ENCODE peak calls at places on chromosomes 3 and 15, in five cellular contexts. H is T47D, C is OCI-LY7, S is KBM-7, O is IMR-90. U is an unnamed sample.

GRCh38 chr3:173354124-173354523 is 43.4 kb upstream of the NLGN1 start:
- DNase-seq in C (no peak), H (no peak), O (no peak), S (no peak), U (no peak)

GRCh38 chr3:39168156-39168780 is 14.9 kb upstream of the CSRNP1 start:
- DNase-seq in S (no peak), H (no peak), O (no peak), C (no peak), U (no peak)

GRCh38 chr3:36542186-36542585 is 161.9 kb downstream of the STAC start:
- DNase-seq in H (no peak), O (no peak), S (no peak), C (no peak), U (peak; percentile 63)

GRCh38 chr3:51581529-51581928 is 43.0 kb downstream of the RAD54L2 start:
- DNase-seq in O (peak; percentile 48), H (no peak), C (no peak), S (peak; percentile 38), U (no peak)

GRCh38 chr15:82767163-82767829 is 38.6 kb downstream of the FSD2 start:
- DNase-seq in S (no peak), C (no peak), H (no peak), O (no peak), U (no peak)

GRCh38 chr3:57068437-57069089 is 8.1 kb downstream of the SPATA12 start:
- DNase-seq in O (peak; percentile 61), C (peak; percentile 98), H (no peak), S (peak; percentile 85), U (peak; percentile 87)

GRCh38 chr3:177525987-177526712 is 328.9 kb upstream of the TBL1XR1 start:
- DNase-seq in H (no peak), S (peak; percentile 31), O (no peak), C (no peak), U (peak; percentile 86)

GRCh38 chr3:32306072-32306471 is 67.6 kb downstream of the CMTM8 start:
- DNase-seq in H (no peak), C (no peak), O (no peak), S (no peak), U (no peak)

GRCh38 chr15:74121040-74121439 is 9.3 kb upstream of the ISLR2 start:
- DNase-seq in O (no peak), C (no peak), H (no peak), S (no peak), U (no peak)

GRCh38 chr3:67381667-67382272 is 272.6 kb downstream of the SUCLG2 start:
- DNase-seq in H (no peak), C (peak; percentile 57), O (peak; percentile 27), S (peak; percentile 28), U (no peak)

GRCh38 chr15:88882745-88883144 is 12.6 kb downstream of the HAPLN3 start:
- DNase-seq in H (no peak), S (no peak), C (no peak), O (peak; percentile 62), U (no peak)

GRCh38 chr3:30098206-30098605 is 508.2 kb upstream of the TGFBR2 start:
- DNase-seq in H (no peak), O (peak; percentile 36), C (no peak), S (no peak), U (peak; percentile 4)

GRCh38 chr3:10164546-10165393 is at the start of gene IRAK2:
- DNase-seq in S (peak; percentile 54), C (peak; percentile 68), O (peak; percentile 50), H (no peak), U (no peak)

GRCh38 chr15:51088585-51088984 is 6.1 kb downstream of the TNFAIP8L3 start:
- DNase-seq in O (no peak), S (no peak), C (no peak), H (no peak), U (no peak)

GRCh38 chr3:99817047-99817436 is 620 bp upstream of the CMSS1 start:
- DNase-seq in H (no peak), C (no peak), O (no peak), S (no peak), U (no peak)

GRCh38 chr15:28921336-28921735 is 35.6 kb downstream of the APBA2 start:
- DNase-seq in H (no peak), O (no peak), C (no peak), S (no peak), U (no peak)

GRCh38 chr3:188602111-188602510 is 448.2 kb downstream of the LPP start:
- DNase-seq in H (no peak), C (no peak), O (no peak), S (no peak), U (no peak)

GRCh38 chr15:88745696-88746095 is 57.5 kb upstream of the ACAN start:
- DNase-seq in S (no peak), O (peak; percentile 75), H (no peak), C (no peak), U (peak; percentile 70)

GRCh38 chr3:133882986-133883586 is 12.6 kb downstream of the RAB6B start:
- DNase-seq in S (no peak), H (no peak), C (no peak), O (no peak), U (no peak)

GRCh38 chr3:21894459-21895083 is 143.6 kb upstream of the ZNF385D start:
- DNase-seq in O (peak; percentile 35), H (peak; percentile 4), C (no peak), S (peak; percentile 19), U (no peak)

GRCh38 chr3:84906065-84906464 is 52.7 kb upstream of the CADM2 start:
- DNase-seq in C (no peak), O (no peak), S (no peak), H (no peak), U (no peak)

GRCh38 chr3:99648496-99648895 is 10.1 kb downstream of the COL8A1 start:
- DNase-seq in C (no peak), O (no peak), H (no peak), S (no peak), U (no peak)

GRCh38 chr3:12394516-12395271 is 89.6 kb upstream of the TSEN2 start:
- DNase-seq in S (no peak), O (no peak), H (no peak), C (no peak), U (no peak)

GRCh38 chr3:141086188-141086587 is 35.0 kb downstream of the SPSB4 start:
- DNase-seq in O (no peak), C (no peak), S (no peak), H (no peak), U (no peak)

U was measured in GM04503.